ENCODE peak calls at places on chromosome 12, in eight cellular contexts. One of them, this sample, is unnamed.

GRCh38 chr12:71626098-71626497 is 37.5 kb downstream of the ZFC3H1 start:
- DNase-seq in gastrocnemius medialis: no peak
- DNase-seq in body of pancreas: no peak
- DNase-seq in stomach: no peak
- DNase-seq in iPS DF 6.9: no peak
- DNase-seq in right cardiac atrium: no peak
- DNase-seq in neural progenitor cell: no peak
- DNase-seq in effector memory CD4-positive, alpha-beta T cell: no peak
- DNase-seq in this sample: peak; percentile 15

GRCh38 chr12:570237-570925 is 92.9 kb downstream of the NINJ2 start:
- DNase-seq in stomach: peak; percentile 77
- DNase-seq in effector memory CD4-positive, alpha-beta T cell: no peak
- DNase-seq in right cardiac atrium: peak; percentile 94
- DNase-seq in gastrocnemius medialis: peak; percentile 83
- DNase-seq in neural progenitor cell: peak; percentile 70
- DNase-seq in body of pancreas: peak; percentile 53
- DNase-seq in iPS DF 6.9: no peak
- DNase-seq in this sample: no peak

GRCh38 chr12:100138048-100138907 is 4.4 kb downstream of the BLTP3B start:
- DNase-seq in right cardiac atrium: no peak
- DNase-seq in body of pancreas: no peak
- DNase-seq in stomach: no peak
- DNase-seq in effector memory CD4-positive, alpha-beta T cell: no peak
- DNase-seq in iPS DF 6.9: no peak
- DNase-seq in gastrocnemius medialis: no peak
- DNase-seq in neural progenitor cell: no peak
- DNase-seq in this sample: peak; percentile 58

GRCh38 chr12:102474438-102475064 is 5.8 kb downstream of the IGF1 start:
- DNase-seq in effector memory CD4-positive, alpha-beta T cell: no peak
- DNase-seq in gastrocnemius medialis: no peak
- DNase-seq in neural progenitor cell: no peak
- DNase-seq in right cardiac atrium: no peak
- DNase-seq in iPS DF 6.9: no peak
- DNase-seq in stomach: no peak
- DNase-seq in body of pancreas: no peak
- DNase-seq in this sample: no peak

GRCh38 chr12:130916251-130916911 is 37.3 kb upstream of the ADGRD1 start:
- DNase-seq in neural progenitor cell: peak; percentile 88
- DNase-seq in right cardiac atrium: peak; percentile 79
- DNase-seq in iPS DF 6.9: peak; percentile 79
- DNase-seq in effector memory CD4-positive, alpha-beta T cell: no peak
- DNase-seq in body of pancreas: peak; percentile 66
- DNase-seq in stomach: peak; percentile 54
- DNase-seq in gastrocnemius medialis: peak; percentile 25
- DNase-seq in this sample: peak; percentile 15

GRCh38 chr12:57380300-57380699 is 50.5 kb downstream of the R3HDM2 start:
- DNase-seq in iPS DF 6.9: no peak
- DNase-seq in neural progenitor cell: no peak
- DNase-seq in effector memory CD4-positive, alpha-beta T cell: no peak
- DNase-seq in gastrocnemius medialis: no peak
- DNase-seq in body of pancreas: no peak
- DNase-seq in right cardiac atrium: no peak
- DNase-seq in stomach: no peak
- DNase-seq in this sample: no peak

GRCh38 chr12:49922349-49923034 is 18.8 kb upstream of the FAIM2 start:
- DNase-seq in body of pancreas: peak; percentile 25
- DNase-seq in neural progenitor cell: no peak
- DNase-seq in iPS DF 6.9: no peak
- DNase-seq in effector memory CD4-positive, alpha-beta T cell: no peak
- DNase-seq in gastrocnemius medialis: no peak
- DNase-seq in stomach: no peak
- DNase-seq in right cardiac atrium: peak; percentile 91
- DNase-seq in this sample: no peak

GRCh38 chr12:95648990-95649791 is 97.9 kb upstream of the USP44 start:
- DNase-seq in right cardiac atrium: no peak
- DNase-seq in iPS DF 6.9: no peak
- DNase-seq in gastrocnemius medialis: no peak
- DNase-seq in neural progenitor cell: no peak
- DNase-seq in effector memory CD4-positive, alpha-beta T cell: no peak
- DNase-seq in stomach: no peak
- DNase-seq in body of pancreas: peak; percentile 60
- DNase-seq in this sample: no peak

GRCh38 chr12:95173392-95174251 is 43.6 kb downstream of the FGD6 start:
- DNase-seq in effector memory CD4-positive, alpha-beta T cell: no peak
- DNase-seq in stomach: peak; percentile 65
- DNase-seq in right cardiac atrium: peak; percentile 78
- DNase-seq in gastrocnemius medialis: peak; percentile 13
- DNase-seq in neural progenitor cell: no peak
- DNase-seq in iPS DF 6.9: no peak
- DNase-seq in body of pancreas: peak; percentile 90
- DNase-seq in this sample: no peak

GRCh38 chr12:12387521-12387920 is 30.6 kb downstream of the BORCS5 start:
- DNase-seq in neural progenitor cell: no peak
- DNase-seq in stomach: no peak
- DNase-seq in gastrocnemius medialis: no peak
- DNase-seq in effector memory CD4-positive, alpha-beta T cell: no peak
- DNase-seq in body of pancreas: no peak
- DNase-seq in iPS DF 6.9: no peak
- DNase-seq in right cardiac atrium: no peak
- DNase-seq in this sample: peak; percentile 40

DNA sequence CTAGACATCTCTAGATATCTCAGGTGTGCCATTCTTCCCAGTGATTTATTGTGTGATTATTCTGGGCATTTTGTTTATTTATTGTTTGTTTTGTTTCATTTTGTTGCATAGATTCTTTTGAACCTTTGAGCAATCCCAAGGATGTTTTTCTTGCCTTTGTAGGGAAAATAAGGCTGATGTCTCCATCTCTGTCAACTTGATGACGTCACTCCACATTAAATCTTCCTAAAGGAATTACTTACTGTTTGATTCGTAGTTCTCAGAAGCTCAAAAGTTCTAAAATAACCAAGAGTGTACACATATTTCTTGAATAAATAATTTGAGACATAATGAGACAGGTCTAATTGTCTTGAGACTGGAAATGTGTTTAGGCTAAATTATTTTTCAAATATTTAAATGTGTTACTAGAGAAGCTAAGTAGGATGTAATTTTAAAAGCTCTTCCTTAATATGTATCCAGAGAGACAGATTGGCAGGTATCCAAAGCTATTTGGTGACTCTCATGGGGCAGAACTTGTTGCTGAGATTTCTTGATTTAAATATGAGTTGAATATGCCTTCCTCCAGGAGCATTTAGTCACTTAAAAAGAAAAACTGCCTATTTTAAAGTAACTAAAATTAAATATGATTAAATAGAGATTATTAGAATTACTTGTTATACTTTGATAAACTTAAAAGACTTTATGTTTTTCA is 128.7 kb downstream of the CNTN1 start:
- DNase-seq in gastrocnemius medialis: no peak
- DNase-seq in neural progenitor cell: no peak
- DNase-seq in iPS DF 6.9: no peak
- DNase-seq in right cardiac atrium: no peak
- DNase-seq in body of pancreas: no peak
- DNase-seq in effector memory CD4-positive, alpha-beta T cell: no peak
- DNase-seq in stomach: no peak
- DNase-seq in this sample: no peak
- H3K4me1 ChIP-seq in gastrocnemius medialis: no peaks in the 10 kb centered on the region
- H3K4me1 ChIP-seq in neural progenitor cell: peaks cover 12% of the 10 kb centered on the region
- H3K4me1 ChIP-seq in iPS DF 6.9: peaks cover 5% of the 10 kb centered on the region
- H3K4me1 ChIP-seq in right cardiac atrium: no peaks in the 10 kb centered on the region
- H3K4me1 ChIP-seq in body of pancreas: no peaks in the 10 kb centered on the region
- H3K4me1 ChIP-seq in effector memory CD4-positive, alpha-beta T cell: no peaks in the 10 kb centered on the region
- H3K4me1 ChIP-seq in stomach: no peaks in the 10 kb centered on the region
- H3K4me1 ChIP-seq in this sample: no peaks in the 10 kb centered on the region

GRCh38 chr12:6606331-6607131 is 648 bp downstream of the CHD4 start:
- DNase-seq in stomach: peak; percentile 59
- DNase-seq in body of pancreas: peak; percentile 88
- DNase-seq in right cardiac atrium: peak; percentile 91
- DNase-seq in effector memory CD4-positive, alpha-beta T cell: peak; percentile 52
- DNase-seq in gastrocnemius medialis: peak; percentile 68
- DNase-seq in iPS DF 6.9: no peak
- DNase-seq in neural progenitor cell: peak; percentile 56
- DNase-seq in this sample: peak; percentile 70
- H3K27ac ChIP-seq in stomach: peak overlapping the region; percentile 98
- H3K27ac ChIP-seq in body of pancreas: peak overlapping the region; percentile 99
- H3K27ac ChIP-seq in right cardiac atrium: peak overlapping the region; percentile 97
- H3K27ac ChIP-seq in effector memory CD4-positive, alpha-beta T cell: peak overlapping the region; percentile 91
- H3K27ac ChIP-seq in gastrocnemius medialis: peak overlapping the region; percentile 99
- H3K27ac ChIP-seq in iPS DF 6.9: no peak overlapping the region
- H3K27ac ChIP-seq in neural progenitor cell: peak overlapping the region; percentile 31
- H3K27ac ChIP-seq in this sample: peak overlapping the region; percentile 96

GRCh38 chr12:48004941-48005749 is 869 bp upstream of the COL2A1 start:
- DNase-seq in effector memory CD4-positive, alpha-beta T cell: no peak
- DNase-seq in neural progenitor cell: peak; percentile 65
- DNase-seq in right cardiac atrium: no peak
- DNase-seq in body of pancreas: no peak
- DNase-seq in stomach: no peak
- DNase-seq in iPS DF 6.9: no peak
- DNase-seq in gastrocnemius medialis: no peak
- DNase-seq in this sample: no peak
- H3K4me3 ChIP-seq in effector memory CD4-positive, alpha-beta T cell: peak overlapping the region; percentile 50
- H3K4me3 ChIP-seq in neural progenitor cell: peak overlapping the region; percentile 66
- H3K4me3 ChIP-seq in right cardiac atrium: no peak overlapping the region
- H3K4me3 ChIP-seq in body of pancreas: no peak overlapping the region
- H3K4me3 ChIP-seq in stomach: no peak overlapping the region
- H3K4me3 ChIP-seq in iPS DF 6.9: peak overlapping the region; percentile 35
- H3K4me3 ChIP-seq in gastrocnemius medialis: peak overlapping the region; percentile 48
- H3K4me3 ChIP-seq in this sample: no peak overlapping the region

DNA sequence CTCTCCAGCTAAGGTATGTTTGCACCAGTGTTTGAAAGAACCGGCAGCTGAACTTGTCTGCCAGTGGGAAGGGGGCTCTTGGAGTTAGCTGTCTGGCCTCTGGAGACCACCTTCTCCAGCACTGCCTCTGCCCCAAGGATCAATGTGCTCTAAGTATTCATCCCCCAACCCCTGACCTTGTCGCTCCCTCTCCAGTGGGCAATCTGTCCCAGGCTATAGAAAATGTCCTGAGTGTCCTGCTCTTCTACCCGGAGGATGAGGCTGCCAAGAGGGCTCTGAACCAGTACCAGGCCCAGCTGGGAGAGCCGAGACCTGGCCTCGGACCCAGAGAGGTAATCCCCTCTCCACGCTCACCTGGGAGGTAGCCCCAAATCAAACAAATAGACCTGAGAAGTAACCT is 2.8 kb downstream of the P3H3 start:
- DNase-seq in neural progenitor cell: no peak
- DNase-seq in right cardiac atrium: no peak
- DNase-seq in effector memory CD4-positive, alpha-beta T cell: no peak
- DNase-seq in iPS DF 6.9: no peak
- DNase-seq in stomach: no peak
- DNase-seq in body of pancreas: no peak
- DNase-seq in gastrocnemius medialis: no peak
- DNase-seq in this sample: no peak
- H3K4me1 ChIP-seq in neural progenitor cell: peaks cover 10% of the 10 kb centered on the region
- H3K4me1 ChIP-seq in right cardiac atrium: peaks cover 2% of the 10 kb centered on the region
- H3K4me1 ChIP-seq in effector memory CD4-positive, alpha-beta T cell: peaks cover 8% of the 10 kb centered on the region
- H3K4me1 ChIP-seq in iPS DF 6.9: peaks cover 3% of the 10 kb centered on the region
- H3K4me1 ChIP-seq in stomach: peaks cover 12% of the 10 kb centered on the region
- H3K4me1 ChIP-seq in body of pancreas: peaks cover 30% of the 10 kb centered on the region
- H3K4me1 ChIP-seq in gastrocnemius medialis: peaks cover 11% of the 10 kb centered on the region
- H3K4me1 ChIP-seq in this sample: peaks cover 25% of the 10 kb centered on the region

DNA sequence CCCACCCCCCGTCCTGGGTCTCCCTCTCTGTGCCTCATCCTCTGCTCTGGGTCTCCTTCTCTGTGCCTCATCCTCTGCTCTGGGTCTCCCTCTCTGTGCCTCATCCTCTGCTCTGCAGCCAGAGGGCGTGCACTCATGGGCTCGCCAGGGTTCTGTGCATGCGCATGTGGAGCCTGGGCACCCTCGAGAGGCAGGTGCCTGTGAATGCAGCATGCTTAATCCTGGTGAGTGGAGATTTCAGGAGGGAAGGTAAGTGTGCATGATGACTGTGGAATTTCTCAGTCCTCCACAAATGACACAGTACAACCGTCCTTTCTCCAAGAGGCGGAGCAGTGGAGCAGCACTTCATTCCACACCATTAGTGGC is 65.2 kb downstream of the EP400 start:
- DNase-seq in effector memory CD4-positive, alpha-beta T cell: no peak
- DNase-seq in iPS DF 6.9: no peak
- DNase-seq in neural progenitor cell: no peak
- DNase-seq in gastrocnemius medialis: no peak
- DNase-seq in right cardiac atrium: no peak
- DNase-seq in stomach: no peak
- DNase-seq in body of pancreas: no peak
- DNase-seq in this sample: no peak
- H3K27ac ChIP-seq in effector memory CD4-positive, alpha-beta T cell: no peak overlapping the region
- H3K27ac ChIP-seq in iPS DF 6.9: no peak overlapping the region
- H3K27ac ChIP-seq in neural progenitor cell: no peak overlapping the region
- H3K27ac ChIP-seq in gastrocnemius medialis: no peak overlapping the region
- H3K27ac ChIP-seq in right cardiac atrium: no peak overlapping the region
- H3K27ac ChIP-seq in stomach: no peak overlapping the region
- H3K27ac ChIP-seq in body of pancreas: no peak overlapping the region
- H3K27ac ChIP-seq in this sample: no peak overlapping the region

GRCh38 chr12:114396153-114396868 is 9.6 kb downstream of the TBX5 start:
- DNase-seq in iPS DF 6.9: no peak
- DNase-seq in body of pancreas: no peak
- DNase-seq in gastrocnemius medialis: no peak
- DNase-seq in right cardiac atrium: peak; percentile 65
- DNase-seq in neural progenitor cell: peak; percentile 84
- DNase-seq in effector memory CD4-positive, alpha-beta T cell: no peak
- DNase-seq in stomach: no peak
- DNase-seq in this sample: no peak
- H3K4me3 ChIP-seq in iPS DF 6.9: no peak overlapping the region
- H3K4me3 ChIP-seq in body of pancreas: no peak overlapping the region
- H3K4me3 ChIP-seq in gastrocnemius medialis: no peak overlapping the region
- H3K4me3 ChIP-seq in right cardiac atrium: peak overlapping the region; percentile 32
- H3K4me3 ChIP-seq in neural progenitor cell: peak overlapping the region; percentile 24
- H3K4me3 ChIP-seq in effector memory CD4-positive, alpha-beta T cell: no peak overlapping the region
- H3K4me3 ChIP-seq in stomach: no peak overlapping the region
- H3K4me3 ChIP-seq in this sample: no peak overlapping the region

GRCh38 chr12:108689314-108690190 is 41.8 kb downstream of the CORO1C start:
- DNase-seq in body of pancreas: no peak
- DNase-seq in right cardiac atrium: no peak
- DNase-seq in neural progenitor cell: no peak
- DNase-seq in effector memory CD4-positive, alpha-beta T cell: no peak
- DNase-seq in iPS DF 6.9: no peak
- DNase-seq in gastrocnemius medialis: peak; percentile 53
- DNase-seq in stomach: no peak
- DNase-seq in this sample: no peak
- H3K4me1 ChIP-seq in body of pancreas: peaks cover 42% of the 10 kb centered on the region
- H3K4me1 ChIP-seq in right cardiac atrium: peaks cover 13% of the 10 kb centered on the region
- H3K4me1 ChIP-seq in neural progenitor cell: peaks cover 33% of the 10 kb centered on the region
- H3K4me1 ChIP-seq in effector memory CD4-positive, alpha-beta T cell: peaks cover 32% of the 10 kb centered on the region
- H3K4me1 ChIP-seq in iPS DF 6.9: peaks cover 9% of the 10 kb centered on the region
- H3K4me1 ChIP-seq in gastrocnemius medialis: peaks cover 85% of the 10 kb centered on the region
- H3K4me1 ChIP-seq in stomach: peaks cover 50% of the 10 kb centered on the region
- H3K4me1 ChIP-seq in this sample: peaks cover 43% of the 10 kb centered on the region

This sample was measured in CD4-positive, CD25-positive, alpha-beta regulatory T cell.